ENCODE peak calls at places on chromosomes 11 and 22, in ten cellular contexts. U is NCI-H2171; X is Kasumi-1; R is activated naive CD8-positive, alpha-beta T cell treated with anti-CD3 and anti-CD28 coated beads for 36 hours; A is GM04504; T is stimulated activated CD4-positive, alpha-beta T cell treated with anti-CD3 and anti-CD28 coated beads, Interleukin-4, amount 100 ng/mL, for 1 hour; S is T follicular helper cell; J is PC-3; L is stromal cell of bone marrow; Y is AG08396. M is an unnamed sample.

GRCh38 chr11:76194872-76195668 is 11.2 kb downstream of the WNT11 start:
- DNase-seq in A (no peak), S (no peak), J (no peak), R (no peak), U (no peak), Y (no peak), T (no peak), L (no peak), X (no peak), M (no peak)

GRCh38 chr11:133343951-133344350 is 188.3 kb downstream of the OPCML start:
- DNase-seq in A (no peak), Y (no peak), X (no peak), L (no peak), U (no peak), S (no peak), T (no peak), R (no peak), J (no peak), M (no peak)

GRCh38 chr11:128931661-128932060 is 11.0 kb downstream of the TP53AIP1 start:
- DNase-seq in R (no peak), Y (no peak), J (no peak), S (no peak), T (no peak), A (no peak), U (peak), X (no peak), L (no peak), M (no peak)

GRCh38 chr11:84465040-84465439 is 1162.1 kb downstream of the DLG2 start:
- DNase-seq in T (no peak), A (peak), J (no peak), X (no peak), S (no peak), R (no peak), L (peak), U (peak), Y (no peak), M (no peak)

GRCh38 chr11:77103319-77103718 is 679 bp downstream of the OMP start:
- DNase-seq in L (no peak), S (no peak), J (no peak), T (no peak), X (no peak), U (no peak), A (no peak), R (no peak), Y (no peak), M (no peak)

GRCh38 chr22:50341977-50342650 is 1.0 kb upstream of the PPP6R2 start:
- DNase-seq in Y (peak), A (peak), U (peak), S (peak), X (peak), T (peak), J (peak), L (peak), R (peak), M (peak)

GRCh38 chr11:11641581-11641980 is 19.8 kb upstream of the GALNT18 start:
- DNase-seq in L (no peak), U (no peak), A (no peak), X (no peak), J (no peak), T (no peak), R (no peak), Y (no peak), S (no peak), M (no peak)

GRCh38 chr11:32305460-32305859 is 129.9 kb downstream of the WT1 start:
- DNase-seq in U (no peak), A (no peak), Y (no peak), S (no peak), R (no peak), X (no peak), T (no peak), J (no peak), L (no peak), M (no peak)

GRCh38 chr11:128467610-128468041 is 119.7 kb downstream of the ETS1 start:
- DNase-seq in A (peak), R (peak), Y (peak), T (peak), S (peak), X (no peak), U (no peak), J (peak), L (peak), M (peak)

GRCh38 chr22:19285831-19286230 is 5.7 kb downstream of the CLTCL1 start:
- DNase-seq in U (no peak), R (no peak), S (no peak), X (no peak), J (no peak), A (no peak), L (no peak), Y (no peak), T (no peak), M (no peak)

GRCh38 chr22:20857838-20858614 is 585 bp downstream of the PI4KA start:
- DNase-seq in L (peak), U (peak), S (peak), X (peak), J (peak), T (peak), Y (peak), A (peak), R (peak), M (peak)

GRCh38 chr11:128727320-128727719 is 33.4 kb downstream of the FLI1 start:
- DNase-seq in U (no peak), L (no peak), T (no peak), A (no peak), X (no peak), S (no peak), Y (no peak), R (no peak), J (no peak), M (no peak)

GRCh38 chr11:71948314-71949027 is 19.6 kb downstream of the RNF121 start:
- DNase-seq in L (no peak), T (no peak), A (no peak), S (no peak), U (no peak), Y (no peak), R (no peak), J (no peak), X (no peak), M (peak)

GRCh38 chr11:33869511-33870422 is 22.1 kb downstream of the LMO2 start:
- DNase-seq in R (peak), S (no peak), L (no peak), U (peak), X (peak), J (peak), Y (peak), A (no peak), T (peak), M (peak)

GRCh38 chr11:77379253-77379652 is 77.8 kb upstream of the GDPD4 start:
- DNase-seq in L (no peak), R (no peak), T (no peak), X (no peak), U (no peak), A (no peak), Y (no peak), S (no peak), J (peak), M (no peak)

GRCh38 chr11:13983081-13983751 is 20.7 kb downstream of the SPON1 start:
- DNase-seq in L (no peak), U (no peak), R (no peak), T (no peak), Y (no peak), S (no peak), J (no peak), X (no peak), A (no peak), M (peak)

GRCh38 chr22:19786959-19787848 is 26.6 kb downstream of the TBX1 start:
- DNase-seq in T (no peak), A (no peak), R (no peak), X (no peak), Y (no peak), L (no peak), S (no peak), J (no peak), U (no peak), M (no peak)

GRCh38 chr11:120198787-120199469 is 11.9 kb upstream of the OAF start:
- DNase-seq in A (no peak), T (no peak), S (no peak), X (no peak), Y (no peak), U (no peak), R (no peak), J (no peak), L (no peak), M (no peak)

GRCh38 chr11:95152878-95153856 is 63.5 kb downstream of the ENDOD1 start:
- DNase-seq in Y (no peak), U (no peak), S (no peak), J (no peak), T (peak), R (no peak), L (no peak), X (no peak), A (no peak), M (no peak)

GRCh38 chr22:30327864-30328345 is 1.2 kb upstream of the TBC1D10A start:
- DNase-seq in X (no peak), L (no peak), J (peak), A (no peak), T (no peak), U (no peak), R (no peak), S (no peak), Y (no peak), M (peak)

M was measured in fibroblast of villous mesenchyme.